ENCODE peak calls at places on chromosome 2, in eight cellular contexts. Y is NCI-H1417, H is midbrain, P is stomach, S is T47D, B is thyroid gland, F is T1000, K is ACHN. Z is an unnamed sample.

GRCh38 chr2:195601361-195601760 is 55.7 kb upstream of the SLC39A10 start:
- DNase-seq in Y (no peak), H (no peak), P (no peak), S (no peak), B (peak; percentile 93), F (no peak), K (no peak), Z (no peak)

GRCh38 chr2:85502720-85503119 is 36.2 kb upstream of the MAT2A start:
- DNase-seq in Y (no peak), H (no peak), P (no peak), S (no peak), B (no peak), F (no peak), K (no peak), Z (no peak)

GRCh38 chr2:25371253-25372241 is 29.8 kb upstream of the DNMT3A start:
- DNase-seq in Y (no peak), H (no peak), P (peak; percentile 17), S (no peak), B (no peak), F (no peak), K (no peak), Z (no peak)

GRCh38 chr2:212271583-212271982 is 267.0 kb downstream of the ERBB4 start:
- DNase-seq in Y (no peak), H (no peak), P (no peak), S (no peak), B (no peak), F (no peak), K (no peak), Z (no peak)

GRCh38 chr2:16908671-16909070 is 243.0 kb upstream of the CYRIA start:
- DNase-seq in Y (no peak), H (no peak), P (no peak), S (no peak), B (no peak), F (no peak), K (no peak), Z (no peak)

GRCh38 chr2:143261986-143262784 is 133.0 kb downstream of the ARHGAP15 start:
- DNase-seq in Y (no peak), H (no peak), P (no peak), S (no peak), B (peak; percentile 6), F (no peak), K (no peak), Z (no peak)

GRCh38 chr2:39780825-39781600 is 2.0 kb upstream of the THUMPD2 start:
- DNase-seq in Y (no peak), H (peak; percentile 27), P (no peak), S (no peak), B (no peak), F (no peak), K (no peak), Z (no peak)

GRCh38 chr2:30349691-30350090 is 97.4 kb upstream of the LCLAT1 start:
- DNase-seq in Y (no peak), H (no peak), P (no peak), S (no peak), B (no peak), F (no peak), K (no peak), Z (no peak)

GRCh38 chr2:206443735-206444527 is 599 bp downstream of the ADAM23 start:
- DNase-seq in Y (peak; percentile 86), H (peak; percentile 45), P (no peak), S (no peak), B (no peak), F (peak; percentile 45), K (peak; percentile 24), Z (peak; percentile 85)